ENCODE peak calls at places on chromosomes 5 and 9, in five cellular contexts. B, M, U, V and D are unnamed samples.

GRCh38 chr5:37831821-37832524 is 7.9 kb downstream of the GDNF start:
- DNase-seq in M (no peak), U (no peak), B (no peak), V (no peak), D (no peak)

GRCh38 chr5:25500635-25501034 is 855.9 kb upstream of the CDH10 start:
- DNase-seq in M (no peak), B (no peak), V (no peak), U (no peak), D (no peak)

GRCh38 chr9:113993838-113994540 is 84.1 kb downstream of the AMBP start:
- DNase-seq in U (peak), B (no peak), M (no peak), V (no peak), D (no peak)

GRCh38 chr9:88270398-88270797 is 117.8 kb upstream of the SPIN1 start:
- DNase-seq in V (no peak), B (no peak), M (no peak), U (no peak), D (no peak)

GRCh38 chr5:134132372-134133212 is 18.1 kb downstream of the TCF7 start:
- DNase-seq in M (no peak), U (peak), V (peak), B (no peak), D (peak)

GRCh38 chr5:157167219-157167621 is 1.2 kb upstream of the GARIN3 start:
- DNase-seq in B (no peak), V (no peak), M (no peak), U (no peak), D (no peak)

GRCh38 chr5:171820561-171820960 is 34.9 kb downstream of the SMIM23 start:
- DNase-seq in B (no peak), V (no peak), U (no peak), M (no peak), D (no peak)

GRCh38 chr5:39309534-39309933 is 54.8 kb downstream of the C9 start:
- DNase-seq in U (no peak), M (no peak), B (no peak), V (no peak), D (no peak)

GRCh38 chr9:12141422-12141821 is 551.8 kb upstream of the TYRP1 start:
- DNase-seq in V (no peak), B (no peak), U (no peak), M (no peak), D (no peak)

GRCh38 chr9:117705386-117705785 is 1.2 kb downstream of the TLR4 start:
- DNase-seq in B (no peak), M (no peak), V (no peak), U (no peak), D (no peak)

GRCh38 chr9:117703538-117703937 is 665 bp upstream of the TLR4 start:
- DNase-seq in U (no peak), B (no peak), V (no peak), M (no peak), D (no peak)

GRCh38 chr9:117706421-117707150 is 2.4 kb downstream of the TLR4 start:
- DNase-seq in M (no peak), B (no peak), V (no peak), U (no peak), D (no peak)

GRCh38 chr9:117704024-117704575 is at the start of gene TLR4:
- DNase-seq in B (peak), U (peak), M (peak), V (peak), D (no peak)

GRCh38 chr9:117704597-117704996 is 394 bp downstream of the TLR4 start:
- DNase-seq in V (no peak), B (no peak), M (no peak), U (no peak), D (no peak)
- TF ChIP-seq CTCF in V (no peak), B (no peak), M (no peak), U (no peak), D (no peak)

GRCh38 chr9:35882265-35882848 is 12.2 kb upstream of the OR13J1 start:
- DNase-seq in B (peak), V (peak), M (peak), U (peak), D (peak)
- TF ChIP-seq CTCF in B (peak), V (peak), M (peak), U (peak), D (peak)

DNA sequence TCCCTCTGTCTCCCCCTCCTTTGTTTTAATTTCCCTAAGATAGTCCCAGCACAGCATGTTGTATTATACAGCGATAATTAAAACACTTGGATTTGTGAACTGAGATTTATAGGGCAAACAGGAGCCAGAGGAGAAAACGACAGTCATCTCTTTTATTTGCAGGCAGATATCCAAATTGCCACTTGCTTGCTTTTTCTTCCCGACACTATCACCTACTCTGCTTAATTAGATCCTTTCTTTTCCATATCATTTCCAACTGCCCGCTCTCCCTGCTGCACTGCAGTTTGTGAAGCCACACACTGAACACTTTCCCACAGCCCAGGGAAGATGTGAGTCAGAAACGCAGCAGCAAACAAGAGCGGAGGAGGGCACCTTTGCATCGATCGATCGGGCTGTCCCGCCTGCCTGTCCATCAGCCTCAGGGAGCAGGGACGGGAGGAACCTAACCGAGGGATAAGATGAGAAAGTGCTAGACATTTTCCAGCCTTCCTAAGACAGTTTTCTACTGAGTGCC is 35.8 kb upstream of the SPRY4 start:
- DNase-seq in V (no peak), U (no peak), M (peak), B (peak), D (no peak)
- TF ChIP-seq CTCF in V (no peak), U (no peak), M (no peak), B (no peak), D (no peak)

GRCh38 chr9:121121582-121122087 is 46.9 kb downstream of the CNTRL start:
- DNase-seq in M (peak), V (peak), B (peak), U (peak), D (peak)
- TF ChIP-seq CTCF in M (peak), V (peak), B (no peak), U (peak), D (no peak)

GRCh38 chr9:36336511-36336910 is 63.6 kb downstream of the RNF38 start:
- DNase-seq in U (no peak), V (no peak), B (no peak), M (no peak), D (no peak)
- TF ChIP-seq CTCF in U (no peak), V (no peak), B (no peak), M (no peak), D (no peak)

GRCh38 chr9:89519393-89519805 is 21.5 kb upstream of the SEMA4D start:
- DNase-seq in B (peak), U (no peak), M (no peak), V (no peak), D (no peak)

GRCh38 chr9:89522261-89522978 is 24.5 kb upstream of the SEMA4D start:
- DNase-seq in U (no peak), B (no peak), V (peak), M (no peak), D (peak)

GRCh38 chr9:89515416-89515815 is 17.5 kb upstream of the SEMA4D start:
- DNase-seq in M (no peak), U (no peak), B (no peak), V (no peak), D (no peak)

GRCh38 chr9:89522979-89523305 is 25.0 kb upstream of the SEMA4D start:
- DNase-seq in U (no peak), V (no peak), M (no peak), B (no peak), D (no peak)

GRCh38 chr9:89518466-89519392 is 20.8 kb upstream of the SEMA4D start:
- DNase-seq in M (no peak), B (no peak), U (no peak), V (no peak), D (no peak)
- TF ChIP-seq CTCF in M (no peak), B (no peak), U (no peak), V (no peak), D (no peak)

GRCh38 chr9:105157178-105157583 is 87.3 kb upstream of the SLC44A1 start:
- DNase-seq in B (peak), M (peak), U (peak), V (peak), D (peak)

GRCh38 chr9:105150991-105151685 is 93.3 kb upstream of the SLC44A1 start:
- DNase-seq in M (no peak), U (no peak), V (no peak), B (peak), D (no peak)

GRCh38 chr9:105158020-105158419 is 86.4 kb upstream of the SLC44A1 start:
- DNase-seq in U (no peak), B (no peak), V (no peak), M (no peak), D (no peak)

GRCh38 chr9:105151686-105151995 is 92.8 kb upstream of the SLC44A1 start:
- DNase-seq in V (no peak), U (no peak), B (no peak), M (no peak), D (no peak)

DNA sequence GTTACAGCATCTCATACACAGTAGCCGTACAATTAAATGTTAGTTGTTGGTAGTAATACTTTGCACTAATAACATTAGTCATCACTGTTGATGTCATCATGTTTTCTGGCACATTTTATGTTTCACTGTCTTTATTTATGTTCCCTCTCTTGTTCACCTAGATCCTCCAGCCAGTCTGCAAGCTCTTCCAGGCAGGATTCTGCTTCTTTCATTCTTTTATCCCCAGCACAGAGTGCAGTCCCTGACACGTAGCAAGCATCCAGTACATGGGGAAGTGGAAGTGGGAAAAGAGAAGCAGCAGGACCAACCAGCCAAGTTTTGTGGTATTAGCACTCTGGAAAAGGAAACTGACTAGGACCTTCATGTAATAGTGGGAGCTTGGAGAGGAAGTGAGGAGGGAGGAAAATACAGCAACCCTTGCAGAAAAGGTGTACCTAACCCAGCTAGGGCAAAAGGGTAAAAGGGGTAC is 89.7 kb upstream of the SLC44A1 start:
- DNase-seq in V (no peak), B (no peak), M (peak), U (no peak), D (no peak)
- TF ChIP-seq CTCF in V (no peak), B (no peak), M (no peak), U (no peak), D (no peak)

GRCh38 chr5:64015824-64016223 is 53.6 kb upstream of the HTR1A start:
- DNase-seq in U (no peak), V (no peak), B (no peak), M (no peak), D (no peak)
- TF ChIP-seq CTCF in U (no peak), V (no peak), B (no peak), M (no peak), D (no peak)

GRCh38 chr5:106127985-106128384 is 1542.8 kb downstream of the EFNA5 start:
- DNase-seq in V (no peak), U (no peak), M (no peak), B (no peak), D (no peak)

GRCh38 chr5:106121972-106122605 is 1548.6 kb downstream of the EFNA5 start:
- DNase-seq in U (peak), V (no peak), M (no peak), B (peak), D (no peak)

DNA sequence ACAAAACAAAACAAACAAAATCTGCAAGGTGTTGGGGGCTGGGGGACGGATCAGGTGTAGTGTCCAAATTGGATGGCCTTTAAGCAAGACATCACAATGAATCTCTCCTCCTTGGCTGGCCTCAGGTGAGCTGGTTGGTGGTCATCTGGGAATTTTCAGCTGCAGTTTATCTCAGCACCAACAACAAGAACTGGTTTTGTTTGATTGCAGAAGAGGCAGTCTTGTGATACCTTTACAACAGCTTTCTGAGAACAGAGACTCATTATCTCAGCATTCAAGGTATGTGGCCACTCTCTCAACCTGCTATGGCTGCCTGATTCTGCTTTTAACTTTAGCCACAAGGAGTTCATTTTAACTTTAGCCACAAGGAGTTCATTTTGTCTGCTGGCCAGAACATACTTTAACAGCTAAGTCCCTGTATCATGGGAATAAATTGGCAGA is 1543.4 kb downstream of the EFNA5 start:
- DNase-seq in B (peak), V (no peak), U (no peak), M (no peak), D (no peak)
- TF ChIP-seq CTCF in B (no peak), V (no peak), U (no peak), M (no peak), D (no peak)

GRCh38 chr5:132787076-132787475 is 10.0 kb upstream of the SEPTIN8 start:
- DNase-seq in V (no peak), M (no peak), B (no peak), U (no peak), D (no peak)
- TF ChIP-seq CTCF in V (no peak), M (no peak), B (no peak), U (no peak), D (no peak)